ENCODE peak calls at places on chromosomes 6 and 20, in five cellular contexts. L is HepG2, Y is GM12878, Q is DND-41, M is mammary epithelial cell. D is an unnamed sample.

GRCh38 chr6:79946773-79947190 is 571 bp downstream of the ELOVL4 start:
- DNase-seq in M (peak; percentile 26), Y (no peak), Q (peak; percentile 61), L (no peak), D (no peak)

GRCh38 chr20:41138527-41139226 is 1.3 kb downstream of the PLCG1 start:
- DNase-seq in M (no peak), Q (peak; percentile 86), L (peak; percentile 40), Y (no peak), D (no peak)

GRCh38 chr20:54657268-54657826 is 182.0 kb downstream of the DOK5 start:
- DNase-seq in L (peak; percentile 20), M (no peak), Y (no peak), Q (no peak), D (no peak)

GRCh38 chr20:26218301-26218700 is 521.6 kb upstream of the ZNF337 start:
- DNase-seq in Q (no peak), L (no peak), Y (no peak), M (no peak), D (no peak)

GRCh38 chr6:52417675-52418111 is 2.4 kb upstream of the EFHC1 start:
- DNase-seq in Y (no peak), Q (no peak), L (peak; percentile 48), M (no peak), D (no peak)

GRCh38 chr20:54208492-54209044 is 681 bp downstream of the PFDN4 start:
- DNase-seq in Q (peak; percentile 43), M (peak; percentile 65), L (peak; percentile 35), Y (no peak), D (peak; percentile 70)

GRCh38 chr6:56913276-56914138 is 41.4 kb upstream of the BEND6 start:
- DNase-seq in L (no peak), Y (no peak), M (no peak), Q (no peak), D (no peak)

GRCh38 chr6:90338409-90338808 is 41.8 kb upstream of the BACH2 start:
- DNase-seq in Q (no peak), M (peak; percentile 40), L (no peak), Y (no peak), D (no peak)

GRCh38 chr6:166877349-166877748 is 79.0 kb downstream of the RNASET2 start:
- DNase-seq in L (no peak), Q (no peak), M (no peak), Y (no peak), D (no peak)

GRCh38 chr6:108914235-108915022 is 66.2 kb downstream of the ARMC2 start:
- DNase-seq in L (peak; percentile 52), M (no peak), Q (peak; percentile 45), Y (no peak), D (peak; percentile 85)

GRCh38 chr6:659716-660581 is 3.0 kb upstream of the HUS1B start:
- DNase-seq in L (no peak), M (no peak), Y (no peak), Q (peak; percentile 61), D (no peak)

GRCh38 chr6:56851104-56851503 is 103.8 kb upstream of the BEND6 start:
- DNase-seq in Q (no peak), L (no peak), M (peak; percentile 51), Y (no peak), D (no peak)

GRCh38 chr6:80690611-80691090 is 584.2 kb downstream of the BCKDHB start:
- DNase-seq in L (no peak), Q (no peak), M (no peak), Y (no peak), D (no peak)

GRCh38 chr6:93962566-93962965 is 543.2 kb upstream of the EPHA7 start:
- DNase-seq in Q (no peak), L (no peak), Y (no peak), M (no peak), D (no peak)

GRCh38 chr6:92047152-92047551 is 1372.2 kb downstream of the EPHA7 start:
- DNase-seq in Y (no peak), M (no peak), Q (no peak), L (no peak), D (no peak)

GRCh38 chr6:104632565-104632964 is 227.2 kb downstream of the HACE1 start:
- DNase-seq in L (no peak), M (no peak), Q (no peak), Y (no peak), D (no peak)

GRCh38 chr6:169972736-169973135 is 221.3 kb downstream of the ERMARD start:
- DNase-seq in L (no peak), M (no peak), Y (no peak), Q (no peak), D (no peak)

GRCh38 chr6:4359108-4359710 is 223.8 kb upstream of the ECI2 start:
- DNase-seq in Y (no peak), Q (no peak), M (no peak), L (no peak), D (no peak)

GRCh38 chr6:71333700-71334099 is 45.1 kb downstream of the OGFRL1 start:
- DNase-seq in Q (no peak), L (no peak), M (peak; percentile 92), Y (no peak), D (no peak)

GRCh38 chr20:51411867-51412266 is 130.7 kb downstream of the NFATC2 start:
- DNase-seq in M (no peak), L (no peak), Y (no peak), Q (no peak), D (no peak)

GRCh38 chr6:19805146-19805515 is 32.0 kb upstream of the ID4 start:
- DNase-seq in Y (no peak), L (peak; percentile 27), M (no peak), Q (no peak), D (no peak)

DNA sequence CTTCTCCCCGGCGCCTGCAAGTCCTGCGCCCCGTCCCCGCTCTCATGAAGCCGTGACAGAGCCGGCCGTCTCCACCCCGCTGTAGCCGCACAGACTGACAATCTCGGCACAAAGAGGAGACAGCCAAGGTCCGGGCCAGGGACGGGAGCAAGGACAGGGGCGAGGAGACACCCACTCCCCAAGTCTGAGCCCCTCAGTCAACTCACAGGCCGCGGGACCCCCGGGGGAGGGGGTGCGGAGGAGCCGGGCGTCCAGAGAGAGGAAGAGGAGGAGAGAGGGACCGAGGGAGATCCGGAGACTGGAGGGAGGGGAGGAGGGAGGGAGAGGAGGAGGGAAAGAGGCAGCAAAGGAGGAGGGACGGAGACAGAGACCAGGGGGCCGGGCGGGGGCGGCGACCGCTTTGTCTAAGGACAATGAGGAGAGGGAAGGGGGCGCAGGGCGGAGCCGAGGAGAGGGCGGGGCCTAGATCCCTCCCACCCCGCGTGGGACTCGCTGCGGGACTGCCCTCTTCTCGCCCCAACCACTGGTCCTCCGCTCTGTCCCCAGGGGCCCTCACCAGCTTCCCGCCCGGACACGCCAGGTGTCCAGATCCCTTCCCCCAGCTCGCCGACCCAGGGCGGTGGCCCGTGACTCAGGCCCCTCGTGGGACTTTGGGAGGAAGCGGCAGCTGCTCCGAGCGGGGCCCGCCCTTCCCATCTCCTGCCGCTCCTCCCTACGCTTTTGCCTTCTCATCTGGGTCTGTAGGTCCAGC is 638 bp upstream of the PPP1R18 start:
- DNase-seq in L (peak; percentile 49), Y (peak; percentile 94), M (peak; percentile 99), Q (peak; percentile 92), D (peak; percentile 99)
- H3K4me1 ChIP-seq in L (peaks cover 79% of the 10 kb centered on the region), Y (peaks cover 15% of the 10 kb centered on the region), M (peaks cover 42% of the 10 kb centered on the region), Q (peaks cover 74% of the 10 kb centered on the region), D (peaks cover 63% of the 10 kb centered on the region)

GRCh38 chr6:41446132-41446531 is 100.0 kb upstream of the FOXP4 start:
- DNase-seq in M (no peak), Y (no peak), L (no peak), Q (no peak), D (no peak)

GRCh38 chr6:41443616-41444525 is 102.3 kb upstream of the FOXP4 start:
- DNase-seq in M (no peak), Q (no peak), Y (no peak), L (no peak), D (no peak)

GRCh38 chr6:41446907-41447545 is 99.2 kb upstream of the FOXP4 start:
- DNase-seq in Y (no peak), M (no peak), L (no peak), Q (no peak), D (no peak)

GRCh38 chr6:41442800-41443501 is 103.2 kb upstream of the FOXP4 start:
- DNase-seq in M (no peak), Y (no peak), Q (no peak), L (no peak), D (no peak)

GRCh38 chr6:41445268-41445667 is 100.9 kb upstream of the FOXP4 start:
- DNase-seq in M (no peak), L (no peak), Q (no peak), Y (no peak), D (no peak)
- H3K4me2 ChIP-seq in M (no peak overlapping the region), L (no peak overlapping the region), Q (no peak overlapping the region), Y (no peak overlapping the region), D (no peak overlapping the region)

DNA sequence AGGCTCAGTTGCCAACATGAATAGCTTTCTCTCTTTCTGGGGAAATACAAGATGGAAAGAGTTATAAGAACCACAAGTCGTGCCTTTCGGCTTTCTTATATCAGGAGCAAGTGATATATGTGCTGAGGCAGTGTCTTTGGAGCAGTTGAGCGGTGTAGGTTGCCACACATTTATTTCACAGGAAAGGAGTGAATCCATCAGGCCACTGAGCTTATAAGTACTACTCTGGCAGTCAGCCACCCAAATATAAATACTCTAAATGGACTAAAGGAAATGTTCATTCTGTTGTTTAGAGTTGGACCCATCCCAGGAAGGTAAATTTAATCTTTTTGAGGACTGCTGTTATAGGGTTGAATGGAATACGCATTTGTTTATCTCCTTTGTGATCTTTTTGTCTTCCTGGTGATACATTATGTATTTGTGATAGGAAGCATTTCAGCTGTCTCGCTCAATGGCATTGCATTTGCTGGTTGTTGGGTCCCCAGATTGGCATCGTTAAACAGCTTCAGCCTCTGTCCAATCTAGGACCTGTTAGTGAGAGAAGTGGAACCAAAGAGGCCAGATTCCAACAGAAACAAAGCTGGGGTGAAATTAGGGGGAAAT is 139.7 kb downstream of the SOBP start:
- DNase-seq in M (no peak), L (no peak), Y (no peak), Q (no peak), D (no peak)
- H2AFZ ChIP-seq in M (no peak overlapping the region), L (no peak overlapping the region), Y (no peak overlapping the region), Q (no peak overlapping the region), D (no peak overlapping the region)

DNA sequence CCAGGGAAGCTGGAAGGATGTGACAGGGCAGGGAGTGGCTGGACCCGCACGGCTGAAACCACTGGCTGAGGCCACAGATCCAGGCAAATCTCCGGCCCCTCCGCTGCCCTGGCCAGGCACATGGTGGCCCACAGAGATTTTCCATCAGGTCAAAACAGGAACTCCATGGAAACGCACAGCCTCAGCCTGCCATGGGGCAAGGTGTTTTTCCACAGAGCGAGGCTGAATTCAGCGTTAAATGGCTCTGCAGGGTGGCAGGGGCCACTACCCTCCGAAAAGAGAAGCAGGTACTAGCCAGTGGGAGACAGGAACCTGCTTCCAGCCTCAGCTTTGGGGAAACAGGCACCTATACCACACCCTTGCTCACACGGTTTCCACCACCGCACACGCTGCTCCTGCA is 53.1 kb downstream of the PREX1 start:
- DNase-seq in L (no peak), M (no peak), Y (no peak), Q (no peak), D (no peak)
- H3K4me1 ChIP-seq in L (no peaks in the 10 kb centered on the region), M (no peaks in the 10 kb centered on the region), Y (peaks cover 42% of the 10 kb centered on the region), Q (no peaks in the 10 kb centered on the region), D (no peaks in the 10 kb centered on the region)